ENCODE peak calls at places on chromosomes 4 and X, in nine cellular contexts. T is H1, Z is GM23338, J is suprapubic skin, K is stomach, L is sigmoid colon, U is breast epithelium, Q is endothelial cell of umbilical vein, P is HL-60. E is an unnamed sample.

GRCh38 chrX:108439434-108439883 is at the start of gene COL4A5:
- DNase-seq in Q (peak), T (peak), K (peak), P (peak), J (no peak), L (peak), Z (peak), U (peak), E (peak)

GRCh38 chr4:51895816-51896408 is 53.0 kb downstream of the DCUN1D4 start:
- DNase-seq in Z (peak), U (no peak), Q (peak), J (peak), T (no peak), L (peak), K (peak), P (peak), E (no peak)

GRCh38 chr4:77636902-77637301 is 31.3 kb downstream of the CXCL13 start:
- DNase-seq in Q (peak), P (no peak), T (no peak), L (no peak), Z (no peak), J (no peak), K (peak), U (no peak), E (no peak)

GRCh38 chr4:36243355-36244256 is 708 bp downstream of the ARAP2 start:
- DNase-seq in Z (peak), Q (no peak), J (peak), P (no peak), T (no peak), U (peak), K (peak), L (peak), E (no peak)

GRCh38 chr4:173399016-173399415 is at the start of gene SCRG1:
- DNase-seq in T (no peak), Z (peak), Q (no peak), L (peak), K (no peak), U (no peak), J (no peak), P (no peak), E (no peak)

GRCh38 chr4:81459233-81459632 is 12.5 kb downstream of the RASGEF1B start:
- DNase-seq in T (no peak), K (no peak), Z (no peak), Q (no peak), P (no peak), J (no peak), L (no peak), U (no peak), E (no peak)

GRCh38 chr4:174828845-174829701 is at the start of gene GLRA3:
- DNase-seq in P (no peak), T (peak), Q (no peak), J (no peak), L (no peak), Z (peak), K (peak), U (peak), E (no peak)

GRCh38 chr4:88217169-88217568 is 58.7 kb upstream of the ABCG2 start:
- DNase-seq in K (no peak), U (no peak), L (no peak), J (no peak), P (no peak), Z (no peak), Q (no peak), T (no peak), E (peak)

GRCh38 chr4:154082760-154083530 is 294.1 kb upstream of the SFRP2 start:
- DNase-seq in L (no peak), K (no peak), T (peak), J (no peak), Z (peak), P (no peak), U (no peak), Q (no peak), E (no peak)

GRCh38 chr4:164012396-164013027 is 518.0 kb downstream of the TMA16 start:
- DNase-seq in P (no peak), Z (peak), T (peak), Q (no peak), J (no peak), K (peak), U (no peak), L (no peak), E (no peak)

GRCh38 chr4:149961876-149962597 is 116.2 kb upstream of the DCLK2 start:
- DNase-seq in P (no peak), T (no peak), U (no peak), J (no peak), Q (no peak), Z (no peak), L (no peak), K (no peak), E (no peak)

GRCh38 chr4:114396808-114397207 is 201.8 kb upstream of the UGT8 start:
- DNase-seq in T (no peak), Z (no peak), K (no peak), U (no peak), L (no peak), P (no peak), J (no peak), Q (no peak), E (no peak)

GRCh38 chr4:185761352-185762235 is 50.4 kb downstream of the SORBS2 start:
- DNase-seq in U (no peak), J (no peak), Z (no peak), L (no peak), T (no peak), Q (peak), K (no peak), P (no peak), E (peak)

GRCh38 chrX:87578978-87579377 is 61.4 kb downstream of the KLHL4 start:
- DNase-seq in L (no peak), P (no peak), T (no peak), Z (peak), K (no peak), J (no peak), Q (peak), U (no peak), E (no peak)

GRCh38 chr4:84841435-84841834 is 125.1 kb downstream of the WDFY3 start:
- DNase-seq in K (no peak), T (no peak), P (no peak), J (no peak), Z (no peak), U (no peak), Q (peak), L (no peak), E (no peak)

GRCh38 chr4:160194716-160195115 is 1091.8 kb downstream of the RAPGEF2 start:
- DNase-seq in L (no peak), T (no peak), Q (no peak), Z (peak), K (no peak), P (no peak), U (no peak), J (no peak), E (no peak)

GRCh38 chr4:140756292-140757219 is at the start of gene TBC1D9:
- DNase-seq in Q (peak), J (peak), T (peak), P (peak), K (peak), L (peak), Z (peak), U (peak), E (no peak)

GRCh38 chr4:72302981-72303704 is 265.9 kb downstream of the ADAMTS3 start:
- DNase-seq in Q (peak), P (peak), J (no peak), L (no peak), Z (peak), U (no peak), K (peak), T (no peak), E (no peak)

GRCh38 chr4:152572417-152573086 is 36.7 kb upstream of the FBXW7 start:
- DNase-seq in J (no peak), U (no peak), Z (no peak), P (peak), T (no peak), K (no peak), L (no peak), Q (peak), E (no peak)

GRCh38 chr4:80407246-80407645 is 71.7 kb downstream of the CFAP299 start:
- DNase-seq in Z (no peak), Q (no peak), T (no peak), K (no peak), J (no peak), P (no peak), U (no peak), L (peak), E (no peak)

GRCh38 chrX:40154229-40154852 is 56.6 kb upstream of the BCOR start:
- DNase-seq in L (peak), U (no peak), J (no peak), Q (no peak), Z (peak), P (peak), K (no peak), T (no peak), E (no peak)

GRCh38 chr4:119152741-119153140 is 17.1 kb downstream of the MYOZ2 start:
- DNase-seq in Z (no peak), J (no peak), U (no peak), T (no peak), K (no peak), Q (no peak), P (no peak), L (no peak), E (no peak)

GRCh38 chrX:133677123-133678063 is 262.1 kb upstream of the GPC4 start:
- DNase-seq in T (no peak), Z (no peak), L (no peak), J (no peak), P (no peak), U (no peak), Q (no peak), K (no peak), E (no peak)

GRCh38 chr4:133711817-133712216 is 489.8 kb downstream of the PABPC4L start:
- DNase-seq in L (no peak), P (no peak), U (no peak), K (no peak), J (no peak), T (no peak), Z (peak), Q (no peak), E (no peak)

GRCh38 chrX:146481735-146482134 is 327.8 kb upstream of the CXorf51B start:
- DNase-seq in J (no peak), L (no peak), P (no peak), Q (no peak), Z (peak), T (peak), U (no peak), K (no peak), E (no peak)

GRCh38 chrX:48676893-48677270 is 6.7 kb upstream of the WAS start:
- DNase-seq in P (no peak), J (no peak), K (no peak), Z (peak), Q (no peak), U (no peak), L (peak), T (no peak), E (no peak)

GRCh38 chr4:31360786-31361185 is 640.6 kb downstream of the PCDH7 start:
- DNase-seq in P (peak), J (no peak), K (no peak), Q (peak), T (no peak), Z (no peak), U (no peak), L (no peak), E (no peak)

DNA sequence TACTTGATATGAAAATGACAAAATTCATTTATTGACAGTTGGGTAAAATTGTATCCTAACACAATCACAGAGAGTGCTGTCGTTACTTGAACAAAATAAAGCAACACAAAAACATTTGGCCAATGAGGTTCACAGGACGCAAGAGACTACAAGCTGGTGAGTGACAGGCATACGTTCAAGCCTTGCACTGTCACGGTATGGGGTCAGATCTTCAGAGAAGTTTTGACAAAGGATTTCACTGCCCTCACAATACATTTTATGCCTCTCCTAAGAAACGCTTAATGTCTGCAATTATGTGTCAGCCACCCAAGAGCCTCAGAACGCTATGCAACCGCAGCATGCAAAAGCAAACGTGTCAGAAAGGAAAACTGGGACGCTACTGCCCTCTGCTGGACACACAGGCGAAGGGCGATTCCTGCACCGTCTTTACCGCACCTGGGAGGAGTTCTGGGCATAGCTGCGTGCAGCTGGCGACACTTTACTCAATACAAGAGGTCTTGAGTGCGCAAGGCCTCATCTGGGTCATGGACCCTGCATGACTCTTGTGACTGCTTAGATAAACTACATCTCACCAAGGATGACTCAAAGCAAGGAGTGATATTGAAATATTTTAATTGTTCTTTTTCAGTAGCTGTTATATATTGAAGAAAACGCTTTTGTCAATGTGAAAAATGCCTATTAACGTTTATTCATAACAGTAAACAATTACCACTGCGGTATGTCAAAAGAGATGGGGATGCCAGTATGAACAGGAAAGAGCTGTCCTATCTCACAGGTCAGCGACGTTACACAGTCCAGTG is 147.7 kb upstream of the FRG1 start:
- DNase-seq in J (peak), L (peak), U (peak), Z (peak), T (peak), P (peak), K (peak), Q (peak), E (no peak)
- TF ChIP-seq POLR2AphosphoS5 in J (no peak), L (no peak), U (no peak), Z (no peak), T (no peak), P (no peak), K (no peak), Q (no peak), E (no peak)

GRCh38 chrX:106874075-106874474 is 29.1 kb downstream of the RIPPLY1 start:
- DNase-seq in P (no peak), U (no peak), Z (peak), K (no peak), Q (peak), J (no peak), T (no peak), L (no peak), E (no peak)
- TF ChIP-seq CTCF in P (peak), U (no peak), Z (peak), K (peak), Q (peak), J (peak), T (peak), L (no peak), E (peak)

GRCh38 chr4:40953253-40954118 is 203.7 kb downstream of the NSUN7 start:
- DNase-seq in J (no peak), Z (peak), Q (peak), K (no peak), P (no peak), U (no peak), L (no peak), T (no peak), E (peak)
- H3K27ac ChIP-seq in J (peak), Z (peak), Q (no peak), K (peak), P (no peak), U (peak), L (peak), T (no peak), E (peak)

DNA sequence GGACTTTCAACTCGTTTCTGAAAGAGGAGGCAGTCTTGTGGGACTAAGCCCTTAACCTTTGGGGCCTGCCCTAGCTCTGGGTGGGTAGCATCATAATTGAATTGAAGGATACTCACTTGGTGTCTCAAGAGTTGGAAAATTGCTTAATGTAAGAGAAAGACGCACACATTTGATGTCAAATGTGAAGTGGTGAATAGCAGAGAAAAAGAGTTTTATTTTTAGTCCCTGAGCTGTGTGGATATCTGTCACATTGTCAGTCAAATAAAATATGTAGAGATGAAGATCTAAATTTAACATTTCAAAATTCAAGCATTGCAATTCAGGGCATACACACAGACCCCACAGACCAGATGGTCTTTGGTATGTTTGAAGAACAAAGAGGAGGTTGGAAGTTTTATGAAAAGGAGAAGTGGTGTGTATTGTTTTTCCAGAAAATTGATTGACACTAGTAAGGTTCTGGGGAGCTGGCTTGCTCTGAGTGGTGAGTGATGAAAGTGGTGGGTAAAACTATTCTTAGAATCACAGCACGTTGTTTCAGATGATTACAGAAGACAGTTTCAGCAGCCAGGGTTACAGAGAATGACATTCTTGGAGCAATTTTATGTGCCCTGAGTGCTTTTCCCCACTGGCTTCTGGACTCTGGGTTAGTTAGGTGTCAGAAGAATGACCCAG is 44.9 kb upstream of the BBS12 start:
- DNase-seq in U (no peak), J (no peak), P (no peak), Q (no peak), Z (no peak), K (no peak), T (no peak), L (no peak), E (peak)
- TF ChIP-seq POLR2AphosphoS5 in U (no peak), J (no peak), P (no peak), Q (no peak), Z (no peak), K (no peak), T (no peak), L (no peak), E (no peak)

DNA sequence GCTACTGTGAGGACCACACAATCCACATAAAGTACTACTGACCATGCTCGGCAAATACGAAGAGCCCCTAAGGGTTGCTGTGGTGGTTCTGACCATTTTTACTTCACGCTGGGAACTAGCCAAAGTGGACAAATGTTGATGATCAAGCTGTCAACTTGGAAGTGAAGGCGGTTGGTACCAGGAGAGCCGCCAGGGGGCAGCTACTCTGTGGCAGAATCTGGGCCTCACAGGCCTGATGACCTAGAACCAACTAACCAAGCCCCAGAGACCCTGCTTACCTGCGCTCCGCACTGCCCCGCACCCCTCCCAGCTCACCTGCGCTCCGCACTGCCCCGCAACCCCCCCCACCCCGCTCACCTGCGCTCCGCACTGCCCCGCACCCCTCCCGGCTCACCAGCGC is 5.6 kb downstream of the GAK start:
- DNase-seq in J (no peak), U (no peak), Z (peak), K (peak), L (no peak), Q (no peak), T (peak), P (no peak), E (no peak)
- TF ChIP-seq CTCF in J (no peak), U (no peak), Z (peak), K (peak), L (no peak), Q (peak), T (peak), P (peak), E (no peak)

DNA sequence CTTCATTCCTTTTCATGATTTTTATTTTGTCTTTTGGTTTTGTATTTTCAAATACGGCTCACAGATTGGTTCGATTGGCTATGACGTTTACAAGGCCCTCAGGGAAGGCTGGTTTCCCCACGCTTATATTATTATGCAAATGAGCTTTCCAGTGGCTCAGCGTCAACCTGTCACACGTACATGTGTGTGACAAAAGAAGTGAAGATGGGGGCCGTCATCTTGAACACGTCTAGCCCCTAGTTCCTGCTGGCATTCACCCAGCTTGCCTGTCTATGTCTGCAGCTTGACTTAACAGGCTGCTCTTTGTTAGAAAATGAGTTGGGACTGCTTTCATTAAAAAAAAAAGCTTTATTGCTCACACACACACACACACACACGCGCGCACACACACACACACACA is 283.5 kb upstream of the CTSO start:
- DNase-seq in Q (no peak), Z (peak), L (no peak), J (no peak), K (no peak), P (no peak), U (no peak), T (no peak), E (no peak)
- H3K27ac ChIP-seq in Q (no peak), Z (no peak), L (no peak), J (no peak), K (no peak), P (no peak), U (no peak), T (no peak), E (no peak)

GRCh38 chrX:154478728-154479622 is at the start of gene LAGE3:
- DNase-seq in U (peak), L (peak), Q (peak), T (peak), J (peak), P (peak), K (peak), Z (peak), E (peak)
- TF ChIP-seq POLR2AphosphoS5 in U (peak), L (peak), Q (peak), T (no peak), J (no peak), P (peak), K (peak), Z (peak), E (peak)

DNA sequence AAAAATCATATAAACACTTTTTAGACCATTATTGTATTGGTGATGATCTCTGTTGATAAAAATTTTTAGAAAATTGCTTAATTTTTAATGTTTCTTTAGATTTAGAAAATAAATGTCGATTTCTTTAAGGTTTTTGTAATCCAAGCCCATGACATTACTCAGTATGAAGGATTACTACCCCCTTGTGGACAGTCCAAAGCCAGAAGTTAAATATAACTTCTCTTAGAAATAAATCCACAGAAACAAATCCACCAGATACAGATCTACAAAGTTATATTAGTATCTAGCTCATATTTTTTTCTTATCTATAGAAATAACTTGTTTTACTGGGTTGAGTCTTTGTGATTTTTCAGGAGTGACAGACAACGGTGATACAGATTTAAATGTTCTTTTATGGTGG is 18.9 kb downstream of the TIFA start:
- DNase-seq in Z (peak), L (no peak), J (no peak), K (no peak), T (no peak), U (no peak), Q (peak), P (no peak), E (no peak)
- TF ChIP-seq CTCF in Z (peak), L (no peak), J (peak), K (peak), T (peak), U (peak), Q (peak), P (no peak), E (peak)

GRCh38 chr4:128800305-128800704 is 9.2 kb upstream of the JADE1 start:
- DNase-seq in Z (no peak), T (no peak), L (no peak), Q (no peak), J (no peak), P (no peak), U (no peak), K (no peak), E (no peak)
- H3K27ac ChIP-seq in Z (no peak), T (no peak), L (no peak), Q (no peak), J (no peak), P (no peak), U (no peak), K (no peak), E (no peak)

E was measured in esophagus muscularis mucosa.